ENCODE peak calls at places on chromosomes 1 and 21, in ten cellular contexts. D is glutamatergic neuron; N is posterior cingulate gyrus; G is astrocyte of the spinal cord; M is fibroblast of villous mesenchyme; K is CD8-positive, alpha-beta memory T cell; V is sigmoid colon; C is GM12864; O is omental fat pad; Y is activated T-cell treated with anti-CD3 and anti-CD28 coated beads, Interleukin-2, amount 50 U/mL, for 72 hours. I is an unnamed sample.

GRCh38 chr1:171898956-171899355 is 57.7 kb downstream of the DNM3 start:
- DNase-seq in O (no peak), M (no peak), C (no peak), K (no peak), Y (no peak), V (peak; percentile 64), G (peak; percentile 24), N (peak; percentile 98), D (peak; percentile 44), I (peak; percentile 22)

GRCh38 chr21:27820342-27820741 is 853.5 kb upstream of the ADAMTS5 start:
- DNase-seq in K (no peak), N (no peak), D (no peak), G (no peak), C (no peak), V (no peak), O (no peak), M (peak; percentile 62), Y (no peak), I (no peak)

GRCh38 chr1:228340686-228341449 is 65.8 kb downstream of the TRIM11 start:
- DNase-seq in O (no peak), D (peak; percentile 30), M (no peak), C (no peak), G (no peak), N (peak; percentile 72), K (no peak), Y (no peak), V (peak; percentile 53), I (no peak)

GRCh38 chr1:24147194-24147593 is 4.3 kb upstream of the IL22RA1 start:
- DNase-seq in D (no peak), M (no peak), N (no peak), K (no peak), O (no peak), G (no peak), C (no peak), Y (no peak), V (no peak), I (no peak)

GRCh38 chr1:101846820-101847219 is 149.9 kb downstream of the OLFM3 start:
- DNase-seq in M (no peak), G (no peak), C (no peak), K (no peak), V (no peak), O (no peak), D (peak; percentile 34), Y (no peak), N (peak; percentile 88), I (no peak)

GRCh38 chr1:189851806-189852367 is 625.8 kb downstream of the BRINP3 start:
- DNase-seq in G (peak; percentile 12), V (no peak), D (no peak), O (no peak), N (no peak), M (no peak), C (no peak), K (no peak), Y (no peak), I (no peak)

GRCh38 chr1:157691285-157691920 is 9.2 kb downstream of the FCRL3 start:
- DNase-seq in C (no peak), K (no peak), Y (no peak), V (no peak), O (no peak), N (no peak), M (peak; percentile 11), G (peak; percentile 9), D (no peak), I (peak; percentile 3)

GRCh38 chr1:162213281-162213909 is 143.9 kb downstream of the NOS1AP start:
- DNase-seq in K (no peak), D (no peak), O (no peak), Y (no peak), N (peak; percentile 85), M (peak; percentile 31), C (no peak), G (peak; percentile 66), V (peak; percentile 92), I (no peak)

GRCh38 chr1:165287781-165288180 is 68.7 kb downstream of the LMX1A start:
- DNase-seq in Y (no peak), N (no peak), K (no peak), G (no peak), M (no peak), C (no peak), D (no peak), V (no peak), O (no peak), I (no peak)

GRCh38 chr1:205261946-205262668 is 34.4 kb downstream of the TMCC2 start:
- DNase-seq in C (no peak), G (peak; percentile 36), N (no peak), M (peak; percentile 56), D (no peak), K (no peak), V (no peak), O (no peak), Y (no peak), I (no peak)

GRCh38 chr1:24912359-24913273 is 17.5 kb downstream of the RUNX3 start:
- DNase-seq in O (no peak), D (peak; percentile 47), G (no peak), V (no peak), M (no peak), Y (no peak), N (peak; percentile 66), K (no peak), C (no peak), I (no peak)

GRCh38 chr1:174534789-174535188 is 87.0 kb downstream of the GPR52 start:
- DNase-seq in O (no peak), K (no peak), V (no peak), Y (no peak), G (peak; percentile 27), N (no peak), D (no peak), C (no peak), M (no peak), I (no peak)

GRCh38 chr1:159889821-159890252 is 10.1 kb downstream of the CFAP45 start:
- DNase-seq in O (no peak), N (no peak), M (peak; percentile 88), V (no peak), Y (no peak), D (no peak), K (no peak), G (peak; percentile 95), C (peak; percentile 66), I (no peak)

GRCh38 chr1:51063121-51063520 is 38.9 kb upstream of the C1orf185 start:
- DNase-seq in Y (no peak), O (no peak), M (peak; percentile 71), K (no peak), V (no peak), G (peak; percentile 94), D (no peak), N (no peak), C (no peak), I (no peak)

GRCh38 chr1:65526049-65526556 is 105.6 kb downstream of the LEPR start:
- DNase-seq in K (no peak), N (no peak), Y (no peak), O (no peak), M (no peak), V (no peak), G (no peak), C (no peak), D (no peak), I (no peak)

GRCh38 chr1:161032409-161032808 is 6.4 kb downstream of the TSTD1 start:
- DNase-seq in M (peak; percentile 19), D (no peak), K (no peak), G (no peak), O (no peak), V (no peak), N (no peak), Y (no peak), C (no peak), I (no peak)

GRCh38 chr1:68495968-68496679 is 758 bp downstream of the DEPDC1 start:
- DNase-seq in K (no peak), Y (peak; percentile 4), O (no peak), V (no peak), M (peak; percentile 2), D (peak; percentile 49), N (no peak), C (no peak), G (no peak), I (peak; percentile 5)